ENCODE peak calls at places on chromosome 3, in seven cellular contexts. One of them, this sample, is unnamed.

GRCh38 chr3:15646924-15647511 is 45.5 kb downstream of the BTD start:
- DNase-seq in HCT116: peak; percentile 88
- DNase-seq in endothelial cell of umbilical vein: peak; percentile 98
- DNase-seq in A549: peak; percentile 94
- DNase-seq in HepG2: no peak
- DNase-seq in H1: no peak
- DNase-seq in GM12878: no peak
- DNase-seq in this sample: peak; percentile 7

GRCh38 chr3:158105710-158106438 is at the start of gene SHOX2:
- DNase-seq in HCT116: no peak
- DNase-seq in endothelial cell of umbilical vein: no peak
- DNase-seq in A549: peak; percentile 70
- DNase-seq in HepG2: no peak
- DNase-seq in H1: no peak
- DNase-seq in GM12878: no peak
- DNase-seq in this sample: peak; percentile 63

GRCh38 chr3:184059424-184059823 is 6.6 kb downstream of the HTR3C start:
- DNase-seq in HCT116: no peak
- DNase-seq in endothelial cell of umbilical vein: no peak
- DNase-seq in A549: no peak
- DNase-seq in HepG2: no peak
- DNase-seq in H1: no peak
- DNase-seq in GM12878: no peak
- DNase-seq in this sample: no peak

GRCh38 chr3:82641701-82642100 is 880.3 kb upstream of the GBE1 start:
- DNase-seq in HCT116: no peak
- DNase-seq in endothelial cell of umbilical vein: no peak
- DNase-seq in A549: no peak
- DNase-seq in HepG2: no peak
- DNase-seq in H1: no peak
- DNase-seq in GM12878: no peak
- DNase-seq in this sample: no peak

GRCh38 chr3:13474021-13474420 is 6.1 kb upstream of the HDAC11 start:
- DNase-seq in HCT116: no peak
- DNase-seq in endothelial cell of umbilical vein: no peak
- DNase-seq in A549: no peak
- DNase-seq in HepG2: no peak
- DNase-seq in H1: no peak
- DNase-seq in GM12878: no peak
- DNase-seq in this sample: no peak

GRCh38 chr3:108818404-108818803 is 4.2 kb upstream of the TRAT1 start:
- DNase-seq in HCT116: peak; percentile 57
- DNase-seq in endothelial cell of umbilical vein: peak; percentile 10
- DNase-seq in A549: peak; percentile 52
- DNase-seq in HepG2: peak; percentile 3
- DNase-seq in H1: peak; percentile 34
- DNase-seq in GM12878: no peak
- DNase-seq in this sample: peak; percentile 34

GRCh38 chr3:39154323-39155021 is 1.1 kb upstream of the CSRNP1 start:
- DNase-seq in HCT116: peak; percentile 74
- DNase-seq in endothelial cell of umbilical vein: no peak
- DNase-seq in A549: peak; percentile 87
- DNase-seq in HepG2: peak; percentile 60
- DNase-seq in H1: peak; percentile 85
- DNase-seq in GM12878: no peak
- DNase-seq in this sample: peak; percentile 19

GRCh38 chr3:131540143-131540542 is 37.4 kb upstream of the MRPL3 start:
- DNase-seq in HCT116: no peak
- DNase-seq in endothelial cell of umbilical vein: no peak
- DNase-seq in A549: no peak
- DNase-seq in HepG2: no peak
- DNase-seq in H1: no peak
- DNase-seq in GM12878: no peak
- DNase-seq in this sample: no peak

GRCh38 chr3:127144631-127145030 is 48.3 kb upstream of the PRR23E start:
- DNase-seq in HCT116: no peak
- DNase-seq in endothelial cell of umbilical vein: no peak
- DNase-seq in A549: no peak
- DNase-seq in HepG2: no peak
- DNase-seq in H1: no peak
- DNase-seq in GM12878: no peak
- DNase-seq in this sample: no peak

GRCh38 chr3:39139442-39139841 is 13.9 kb downstream of the CSRNP1 start:
- DNase-seq in HCT116: no peak
- DNase-seq in endothelial cell of umbilical vein: no peak
- DNase-seq in A549: no peak
- DNase-seq in HepG2: no peak
- DNase-seq in H1: no peak
- DNase-seq in GM12878: no peak
- DNase-seq in this sample: no peak

GRCh38 chr3:183800221-183800863 is 25.0 kb downstream of the MAP6D1 start:
- DNase-seq in HCT116: no peak
- DNase-seq in endothelial cell of umbilical vein: no peak
- DNase-seq in A549: no peak
- DNase-seq in HepG2: no peak
- DNase-seq in H1: no peak
- DNase-seq in GM12878: no peak
- DNase-seq in this sample: no peak

GRCh38 chr3:128591728-128592426 is 58.7 kb downstream of the RPN1 start:
- DNase-seq in HCT116: no peak
- DNase-seq in endothelial cell of umbilical vein: no peak
- DNase-seq in A549: no peak
- DNase-seq in HepG2: no peak
- DNase-seq in H1: no peak
- DNase-seq in GM12878: no peak
- DNase-seq in this sample: peak; percentile 93

GRCh38 chr3:118927449-118927848 is 107.2 kb downstream of the IGSF11 start:
- DNase-seq in HCT116: no peak
- DNase-seq in endothelial cell of umbilical vein: no peak
- DNase-seq in A549: no peak
- DNase-seq in HepG2: no peak
- DNase-seq in H1: no peak
- DNase-seq in GM12878: no peak
- DNase-seq in this sample: no peak

GRCh38 chr3:178856804-178857203 is 214.8 kb downstream of the ZMAT3 start:
- DNase-seq in HCT116: no peak
- DNase-seq in endothelial cell of umbilical vein: no peak
- DNase-seq in A549: no peak
- DNase-seq in HepG2: no peak
- DNase-seq in H1: no peak
- DNase-seq in GM12878: no peak
- DNase-seq in this sample: no peak

GRCh38 chr3:136106101-136106500 is 90.0 kb downstream of the MSL2 start:
- DNase-seq in HCT116: no peak
- DNase-seq in endothelial cell of umbilical vein: peak; percentile 77
- DNase-seq in A549: no peak
- DNase-seq in HepG2: no peak
- DNase-seq in H1: no peak
- DNase-seq in GM12878: no peak
- DNase-seq in this sample: no peak

GRCh38 chr3:160128086-160128485 is 97.1 kb upstream of the C3orf80 start:
- DNase-seq in HCT116: no peak
- DNase-seq in endothelial cell of umbilical vein: no peak
- DNase-seq in A549: no peak
- DNase-seq in HepG2: no peak
- DNase-seq in H1: no peak
- DNase-seq in GM12878: no peak
- DNase-seq in this sample: no peak

GRCh38 chr3:59502806-59503205 is 453.0 kb upstream of the CFAP20DC start:
- DNase-seq in HCT116: no peak
- DNase-seq in endothelial cell of umbilical vein: no peak
- DNase-seq in A549: no peak
- DNase-seq in HepG2: no peak
- DNase-seq in H1: no peak
- DNase-seq in GM12878: no peak
- DNase-seq in this sample: peak; percentile 2

GRCh38 chr3:127171721-127172120 is 21.2 kb upstream of the PRR23E start:
- DNase-seq in HCT116: no peak
- DNase-seq in endothelial cell of umbilical vein: no peak
- DNase-seq in A549: no peak
- DNase-seq in HepG2: no peak
- DNase-seq in H1: no peak
- DNase-seq in GM12878: no peak
- DNase-seq in this sample: no peak

DNA sequence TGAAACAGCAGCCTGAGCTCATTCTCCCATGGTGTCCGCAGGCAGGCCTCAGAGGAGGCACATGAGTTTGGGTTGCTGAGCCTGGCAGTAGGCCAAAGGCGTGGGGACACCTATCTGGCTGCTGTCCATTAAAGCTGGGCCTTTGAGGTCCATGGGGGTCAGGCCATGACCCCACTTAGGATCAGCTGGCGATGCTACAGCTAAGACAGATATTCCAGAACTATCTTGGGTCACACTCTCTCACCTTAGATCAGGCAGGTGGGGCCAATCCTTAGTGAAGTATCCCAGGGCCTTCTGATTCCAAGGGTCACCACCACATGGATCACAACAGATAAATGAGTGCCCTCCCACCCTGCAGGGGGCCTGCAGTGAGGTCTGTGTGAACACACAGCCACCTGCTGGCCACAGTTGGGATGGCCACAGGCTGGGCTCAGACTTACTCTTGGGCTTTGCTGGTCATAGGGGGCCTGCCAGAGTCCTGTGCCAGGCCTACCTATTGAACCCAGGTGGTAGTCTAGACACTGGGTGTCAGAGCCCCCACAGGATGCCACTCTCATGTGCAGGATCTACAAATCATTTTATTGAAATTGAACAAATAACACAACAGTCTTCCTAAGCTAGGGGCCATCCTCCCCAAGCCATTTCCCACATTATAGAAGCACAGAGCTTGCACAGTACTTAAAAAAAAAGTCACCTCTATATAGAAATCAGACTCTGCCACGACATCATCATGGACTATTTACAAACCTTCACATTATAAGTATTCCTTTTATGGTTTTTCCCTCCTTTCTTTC is 2.0 kb upstream of the HYAL2 start:
- DNase-seq in HCT116: peak; percentile 75
- DNase-seq in endothelial cell of umbilical vein: peak; percentile 76
- DNase-seq in A549: peak; percentile 73
- DNase-seq in HepG2: peak; percentile 88
- DNase-seq in H1: no peak
- DNase-seq in GM12878: no peak
- DNase-seq in this sample: peak; percentile 80
- TF ChIP-seq MAX in HCT116: no peak
- TF ChIP-seq MAX in endothelial cell of umbilical vein: no peak
- TF ChIP-seq MAX in A549: no peak
- TF ChIP-seq MAX in HepG2: peak; percentile 70
- TF ChIP-seq MAX in H1: peak; percentile 29
- TF ChIP-seq MAX in GM12878: no peak
- TF ChIP-seq MAX in this sample: peak; percentile 51

DNA sequence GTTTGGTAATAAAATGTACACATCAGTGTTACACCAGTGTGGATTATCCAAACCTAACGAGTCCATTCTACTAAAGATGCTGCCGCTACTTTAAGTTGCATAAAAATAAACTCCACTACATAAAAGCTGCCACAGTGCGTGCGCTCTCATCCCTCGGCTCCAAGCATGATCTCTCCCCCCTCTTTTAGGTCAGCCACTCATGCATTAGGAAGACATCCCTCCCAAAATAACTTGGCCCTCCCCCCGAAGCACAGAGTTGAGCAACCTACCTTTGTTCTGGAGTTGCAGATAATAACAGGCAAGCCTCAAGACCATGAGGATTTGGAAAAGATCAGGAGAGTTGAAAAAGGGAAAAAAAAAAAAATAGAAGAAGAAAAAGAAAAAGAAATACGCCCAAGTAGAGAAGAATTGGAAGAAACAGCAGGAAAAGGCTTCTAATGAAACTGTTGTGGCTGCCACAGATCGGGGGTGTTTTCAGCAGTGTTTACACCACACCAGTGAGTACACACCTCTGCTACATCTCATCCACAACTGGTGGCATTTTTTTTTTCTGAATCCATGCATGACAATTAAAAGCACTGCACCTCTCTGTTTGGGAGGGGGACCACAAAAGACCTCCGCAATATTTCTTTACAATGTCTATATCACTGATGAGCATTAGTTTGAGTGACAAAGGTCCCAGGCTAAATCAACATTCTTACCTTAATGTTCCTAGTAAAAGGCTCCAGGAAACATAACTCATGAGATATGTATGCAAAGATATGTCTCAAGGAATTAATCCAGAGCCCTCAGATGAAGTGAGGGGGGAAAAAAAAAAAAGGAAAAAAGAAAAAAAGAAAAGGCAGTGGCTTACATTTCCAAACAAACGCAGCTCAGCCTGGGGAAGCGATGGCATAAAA is 339.1 kb downstream of the FOXP1 start:
- DNase-seq in HCT116: no peak
- DNase-seq in endothelial cell of umbilical vein: no peak
- DNase-seq in A549: no peak
- DNase-seq in HepG2: no peak
- DNase-seq in H1: no peak
- DNase-seq in GM12878: no peak
- DNase-seq in this sample: no peak
- H3K4me3 ChIP-seq in HCT116: no peak overlapping the region
- H3K4me3 ChIP-seq in endothelial cell of umbilical vein: no peak overlapping the region
- H3K4me3 ChIP-seq in A549: peak overlapping the region; percentile 35
- H3K4me3 ChIP-seq in HepG2: peak overlapping the region; percentile 44
- H3K4me3 ChIP-seq in H1: no peak overlapping the region
- H3K4me3 ChIP-seq in GM12878: no peak overlapping the region
- H3K4me3 ChIP-seq in this sample: no peak overlapping the region

DNA sequence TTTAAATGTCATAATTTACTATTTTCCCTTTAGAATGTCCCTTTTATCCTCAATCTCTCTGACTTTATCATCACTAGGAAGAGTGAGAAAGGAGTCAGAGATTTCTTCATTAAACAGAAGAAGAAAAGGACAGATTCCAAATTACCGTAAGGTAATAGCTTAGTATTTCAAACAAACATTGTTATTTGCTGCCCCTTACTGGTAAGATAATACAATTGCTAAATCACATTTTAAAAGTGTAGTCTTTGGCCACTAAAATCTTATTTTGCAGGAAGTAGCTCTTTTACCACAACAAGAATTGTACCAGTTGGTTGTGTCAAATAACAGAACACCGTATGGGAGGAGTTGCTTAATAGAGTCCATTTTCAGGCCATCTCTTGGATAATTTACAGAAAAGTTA is 53.7 kb downstream of the CGGBP1 start:
- DNase-seq in HCT116: peak; percentile 18
- DNase-seq in endothelial cell of umbilical vein: peak; percentile 45
- DNase-seq in A549: peak; percentile 49
- DNase-seq in HepG2: no peak
- DNase-seq in H1: no peak
- DNase-seq in GM12878: no peak
- DNase-seq in this sample: peak; percentile 37
- TF ChIP-seq CTCF in HCT116: peak; percentile 52
- TF ChIP-seq CTCF in endothelial cell of umbilical vein: no peak
- TF ChIP-seq CTCF in A549: peak; percentile 73
- TF ChIP-seq CTCF in HepG2: peak; percentile 20
- TF ChIP-seq CTCF in H1: no peak
- TF ChIP-seq CTCF in GM12878: peak; percentile 55
- TF ChIP-seq CTCF in this sample: no peak

DNA sequence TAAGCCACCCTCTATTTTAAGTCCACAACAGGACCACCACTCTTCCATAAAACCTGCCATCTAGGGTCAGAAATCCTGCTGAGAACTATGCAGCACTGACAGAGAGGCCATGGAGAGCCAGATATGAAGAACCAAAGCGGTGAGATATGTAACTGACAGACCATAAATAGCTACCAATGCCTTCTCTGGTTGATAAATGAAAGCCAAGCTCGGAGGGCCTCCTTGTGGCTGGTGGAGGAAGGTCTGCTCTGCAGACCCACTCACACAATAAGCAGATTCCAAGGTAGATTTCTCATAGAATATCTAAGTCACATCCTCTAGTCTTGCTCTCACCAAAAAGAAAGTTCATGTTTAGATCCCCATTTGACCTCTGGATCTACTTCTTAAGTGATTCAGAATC is 38.9 kb downstream of the RYK start:
- DNase-seq in HCT116: peak; percentile 31
- DNase-seq in endothelial cell of umbilical vein: peak; percentile 75
- DNase-seq in A549: peak; percentile 36
- DNase-seq in HepG2: peak; percentile 15
- DNase-seq in H1: no peak
- DNase-seq in GM12878: no peak
- DNase-seq in this sample: peak; percentile 66
- TF ChIP-seq MAX in HCT116: no peak
- TF ChIP-seq MAX in endothelial cell of umbilical vein: no peak
- TF ChIP-seq MAX in A549: no peak
- TF ChIP-seq MAX in HepG2: no peak
- TF ChIP-seq MAX in H1: no peak
- TF ChIP-seq MAX in GM12878: no peak
- TF ChIP-seq MAX in this sample: no peak

This sample was measured in NB4.